ENCODE peak calls at places on chromosomes 2 and 18, in four cellular contexts. O is astrocyte of the cerebellum, L is IMR-90, W is cardiac fibroblast. T is an unnamed sample.
A peak's percentile ranks its signal among the peaks of the same experiment; 100 is the strongest.

GRCh38 chr18:59885579-59886163 is 14.1 kb upstream of the PMAIP1 start:
- DNase-seq in W (peak; percentile 87), O (peak; percentile 82), L (peak; percentile 92), T (no peak)

GRCh38 chr2:173658946-173659371 is 304.3 kb downstream of the CDCA7 start:
- DNase-seq in O (no peak), W (peak; percentile 53), L (peak; percentile 60), T (no peak)

GRCh38 chr2:110157153-110157793 is 41.7 kb upstream of the MALL start:
- DNase-seq in L (peak; percentile 77), W (peak; percentile 89), O (peak; percentile 72), T (no peak)

GRCh38 chr18:7458873-7459272 is 108.2 kb upstream of the PTPRM start:
- DNase-seq in L (no peak), O (no peak), W (no peak), T (no peak)

GRCh38 chr2:103898561-103898960 is 955.4 kb upstream of the POU3F3 start:
- DNase-seq in L (no peak), W (no peak), O (no peak), T (no peak)

GRCh38 chr2:232744963-232745362 is 31.4 kb downstream of the KCNJ13 start:
- DNase-seq in L (no peak), W (no peak), O (no peak), T (no peak)

GRCh38 chr2:24855022-24855622 is 61.9 kb downstream of the CENPO start:
- DNase-seq in L (no peak), W (peak; percentile 7), O (no peak), T (no peak)

GRCh38 chr2:168920504-168921157 is 19.5 kb downstream of the G6PC2 start:
- DNase-seq in O (peak; percentile 35), L (peak; percentile 34), W (peak; percentile 64), T (no peak)

GRCh38 chr2:105827351-105828096 is 82.8 kb downstream of the NCK2 start:
- DNase-seq in O (no peak), L (no peak), W (no peak), T (no peak)

GRCh38 chr2:65031341-65032015 is 24.7 kb upstream of the CEP68 start:
- DNase-seq in O (no peak), W (no peak), L (no peak), T (no peak)

DNA sequence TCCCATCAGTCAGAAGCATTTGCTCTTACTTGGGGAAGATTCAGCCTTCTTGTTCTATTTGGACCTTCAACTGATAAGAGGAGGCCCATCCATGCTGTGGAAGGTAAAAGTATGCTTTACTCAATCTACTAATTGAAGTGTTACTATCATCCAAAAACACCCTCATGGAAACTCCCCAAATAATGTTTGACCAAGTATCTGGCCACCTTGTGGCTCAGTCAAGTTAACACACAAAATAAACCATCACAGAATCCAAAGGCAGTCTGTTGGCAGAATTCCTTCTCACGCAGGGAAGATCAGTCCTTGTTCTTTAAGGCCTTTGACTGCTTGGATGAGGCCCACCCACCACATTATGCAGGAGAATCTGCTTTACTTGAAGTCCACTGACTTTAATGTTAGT is 531.2 kb upstream of the SMIM21 start:
- DNase-seq in W (no peak), O (no peak), L (no peak), T (no peak)
- TF ChIP-seq CTCF in W (no peak), O (peak; percentile 17), L (no peak), T (no peak)

GRCh38 chr18:5630766-5631413 is 87.1 kb upstream of the EPB41L3 start:
- DNase-seq in O (peak; percentile 26), L (no peak), W (no peak), T (no peak)

GRCh38 chr18:5632041-5632440 is 88.2 kb upstream of the EPB41L3 start:
- DNase-seq in L (no peak), W (no peak), O (no peak), T (no peak)

GRCh38 chr18:5627756-5628511 is 84.1 kb upstream of the EPB41L3 start:
- DNase-seq in L (no peak), O (no peak), W (no peak), T (no peak)

GRCh38 chr18:5628512-5629255 is 84.9 kb upstream of the EPB41L3 start:
- DNase-seq in L (peak; percentile 17), W (peak; percentile 31), O (no peak), T (peak; percentile 46)

GRCh38 chr18:5630057-5630765 is 86.4 kb upstream of the EPB41L3 start:
- DNase-seq in O (no peak), W (peak; percentile 37), L (peak; percentile 41), T (peak; percentile 52)
- H3K4me3 ChIP-seq in O (peak overlapping the region; percentile 62), W (peak overlapping the region; percentile 62), L (peak overlapping the region; percentile 60), T (peak overlapping the region; percentile 78)

GRCh38 chr18:76161983-76162382 is 333.1 kb downstream of the ZNF516 start:
- DNase-seq in L (no peak), O (no peak), W (no peak), T (no peak)
- TF ChIP-seq CTCF in L (no peak), O (no peak), W (no peak), T (no peak)

DNA sequence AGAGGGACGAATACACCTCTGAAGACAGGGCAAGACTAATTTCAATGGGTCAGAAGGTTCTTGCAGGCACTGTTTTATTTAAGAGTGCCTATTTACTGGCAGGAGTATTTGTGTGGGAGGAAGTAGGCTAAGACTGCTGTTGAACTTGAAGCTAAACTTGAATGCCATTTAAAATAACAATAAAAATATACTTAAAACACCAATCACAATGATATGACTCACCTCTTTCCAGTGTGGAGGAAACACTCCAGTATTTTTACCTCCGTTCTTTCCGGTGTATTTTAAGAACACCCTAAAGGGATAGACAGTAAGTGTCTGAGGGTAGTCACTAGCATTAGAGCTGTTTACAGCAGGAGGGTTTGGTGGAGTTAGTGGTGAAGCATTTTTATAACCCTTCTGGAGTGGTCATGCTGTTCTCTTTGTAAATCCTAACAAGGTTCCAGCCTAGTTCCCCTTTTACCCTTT is 9.6 kb upstream of the HOXD1 start:
- DNase-seq in L (no peak), O (no peak), W (no peak), T (no peak)
- H3K4me3 ChIP-seq in L (no peak overlapping the region), O (no peak overlapping the region), W (no peak overlapping the region), T (no peak overlapping the region)

GRCh38 chr2:191869178-191869577 is 22.3 kb upstream of the CAVIN2 start:
- DNase-seq in L (peak; percentile 30), W (peak; percentile 55), O (no peak), T (no peak)
- TF ChIP-seq CTCF in L (peak; percentile 41), W (peak; percentile 39), O (peak; percentile 29), T (peak; percentile 47)

DNA sequence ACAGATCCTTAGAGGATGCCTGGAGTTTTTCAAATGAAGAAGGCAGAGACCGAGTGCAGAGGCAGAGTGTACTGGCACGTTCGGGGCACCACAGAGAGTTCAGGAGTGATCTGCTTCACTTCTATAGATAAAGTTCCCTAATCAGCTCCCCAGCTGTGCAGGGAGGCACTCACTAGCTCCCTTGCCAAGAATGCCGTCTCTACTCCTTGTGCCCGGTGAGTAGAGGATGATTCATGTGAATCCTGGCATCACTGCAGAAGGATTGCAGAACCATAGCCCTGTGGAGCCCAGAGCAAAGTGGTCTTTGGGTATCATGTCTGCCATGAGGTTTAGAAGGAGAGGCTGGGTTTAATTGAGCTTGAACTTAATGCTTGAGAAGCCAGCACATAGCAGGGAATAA is 510.1 kb upstream of the RAB6C start:
- DNase-seq in W (no peak), L (no peak), O (no peak), T (no peak)
- H3K4me3 ChIP-seq in W (no peak overlapping the region), L (no peak overlapping the region), O (no peak overlapping the region), T (no peak overlapping the region)

T was measured in dorsolateral prefrontal cortex.